ENCODE peak calls at places on chromosomes 16 and 17, in five cellular contexts. X, R, S, Q and K are unnamed samples.

GRCh38 chr16:27625050-27625697 is 75.2 kb downstream of the KATNIP start:
- DNase-seq in X (no peak), R (no peak), S (no peak), Q (no peak), K (no peak)

GRCh38 chr16:89922884-89923639 is at the start of gene TUBB3:
- DNase-seq in X (no peak), R (peak; percentile 70), S (no peak), Q (peak; percentile 54), K (peak; percentile 94)

GRCh38 chr17:43992641-43993040 is 11.8 kb upstream of the NAGS start:
- DNase-seq in X (no peak), R (no peak), S (no peak), Q (no peak), K (no peak)

GRCh38 chr17:72302735-72303134 is 181.9 kb downstream of the SOX9 start:
- DNase-seq in X (no peak), R (no peak), S (no peak), Q (no peak), K (no peak)

GRCh38 chr17:12917401-12917800 is 100.4 kb downstream of the ELAC2 start:
- DNase-seq in X (no peak), R (no peak), S (no peak), Q (no peak), K (no peak)

GRCh38 chr17:46847204-46848191 is 3.9 kb upstream of the WNT9B start:
- DNase-seq in X (no peak), R (no peak), S (no peak), Q (no peak), K (no peak)

GRCh38 chr16:14509055-14509454 is 121.0 kb downstream of the PARN start:
- DNase-seq in X (no peak), R (no peak), S (no peak), Q (no peak), K (no peak)

GRCh38 chr16:58127634-58128033 is 1.5 kb downstream of the CFAP20 start:
- DNase-seq in X (no peak), R (no peak), S (no peak), Q (no peak), K (no peak)

GRCh38 chr16:69838417-69838990 is 76.4 kb downstream of the WWP2 start:
- DNase-seq in X (no peak), R (no peak), S (no peak), Q (no peak), K (no peak)

GRCh38 chr16:56351481-56351880 is 73.9 kb downstream of the AMFR start:
- DNase-seq in X (no peak), R (no peak), S (no peak), Q (no peak), K (peak; percentile 70)

GRCh38 chr17:78351449-78352006 is 8.3 kb downstream of the SOCS3 start:
- DNase-seq in X (peak; percentile 96), R (peak; percentile 88), S (no peak), Q (no peak), K (peak; percentile 99)

GRCh38 chr17:1959871-1960569 is 65.1 kb downstream of the RTN4RL1 start:
- DNase-seq in X (no peak), R (peak; percentile 17), S (no peak), Q (peak; percentile 46), K (no peak)

GRCh38 chr17:49381793-49382192 is 19.7 kb upstream of the ZNF652 start:
- DNase-seq in X (no peak), R (no peak), S (no peak), Q (no peak), K (peak; percentile 25)

GRCh38 chr17:29624586-29624985 is 1.9 kb upstream of the CORO6 start:
- DNase-seq in X (no peak), R (no peak), S (no peak), Q (no peak), K (no peak)

GRCh38 chr17:48577946-48578615 is at the start of gene HOXB4:
- DNase-seq in X (no peak), R (no peak), S (no peak), Q (peak; percentile 64), K (peak; percentile 94)

GRCh38 chr16:7398536-7398935 is 65.9 kb downstream of the RBFOX1 start:
- DNase-seq in X (no peak), R (no peak), S (no peak), Q (no peak), K (no peak)

GRCh38 chr16:29825145-29826044 is 5.1 kb downstream of the MVP start:
- DNase-seq in X (peak; percentile 78), R (peak; percentile 52), S (no peak), Q (no peak), K (peak; percentile 90)

GRCh38 chr17:81067331-81067730 is 32.4 kb downstream of the BAIAP2 start:
- DNase-seq in X (no peak), R (no peak), S (no peak), Q (no peak), K (no peak)

GRCh38 chr16:84739349-84740124 is 39.7 kb downstream of the USP10 start:
- DNase-seq in X (no peak), R (no peak), S (no peak), Q (no peak), K (no peak)

GRCh38 chr17:82627405-82627804 is 20.8 kb downstream of the WDR45B start:
- DNase-seq in X (no peak), R (no peak), S (no peak), Q (no peak), K (no peak)